ENCODE peak calls at places on chromosomes 2 and 18, in four cellular contexts. J, S, C and H are unnamed samples.

GRCh38 chr2:218482651-218483050 is 63.7 kb downstream of the VIL1 start:
- DNase-seq in J (no peak), S (no peak), C (no peak), H (no peak)

GRCh38 chr18:48227206-48227605 is 182.0 kb downstream of the ZBTB7C start:
- DNase-seq in J (no peak), S (no peak), C (no peak), H (no peak)

GRCh38 chr2:98503481-98504096 is 58.9 kb downstream of the INPP4A start:
- DNase-seq in J (no peak), S (no peak), C (no peak), H (no peak)

GRCh38 chr2:232363784-232364615 is 14.6 kb upstream of the ALPP start:
- DNase-seq in J (no peak), S (no peak), C (no peak), H (no peak)

GRCh38 chr2:169010180-169010579 is 20.9 kb downstream of the ABCB11 start:
- DNase-seq in J (no peak), S (no peak), C (no peak), H (no peak)

GRCh38 chr2:181904022-181904632 is 12.6 kb downstream of the ITPRID2 start:
- DNase-seq in J (no peak), S (no peak), C (no peak), H (no peak)

GRCh38 chr2:46847185-46847710 is 68.4 kb downstream of the MCFD2 start:
- DNase-seq in J (peak), S (no peak), C (peak), H (peak)

GRCh38 chr18:51802589-51802988 is 537.4 kb upstream of the DCC start:
- DNase-seq in J (no peak), S (no peak), C (no peak), H (no peak)

GRCh38 chr2:151729837-151730236 is 4.4 kb downstream of the NEB start:
- DNase-seq in J (no peak), S (no peak), C (no peak), H (no peak)

GRCh38 chr2:99763764-99764163 is 273.9 kb upstream of the REV1 start:
- DNase-seq in J (no peak), S (no peak), C (no peak), H (no peak)

GRCh38 chr2:238381341-238382130 is 45.2 kb upstream of the ASB1 start:
- DNase-seq in J (no peak), S (peak), C (no peak), H (no peak)

GRCh38 chr2:38394903-38395341 is 17.8 kb upstream of the ATL2 start:
- DNase-seq in J (no peak), S (no peak), C (no peak), H (peak)

GRCh38 chr2:234289789-234290188 is 207.1 kb downstream of the ARL4C start:
- DNase-seq in J (peak), S (peak), C (no peak), H (peak)

GRCh38 chr18:706438-706837 is 6.0 kb downstream of the ENOSF1 start:
- DNase-seq in J (no peak), S (no peak), C (no peak), H (no peak)

GRCh38 chr2:127176371-127177311 is 43.5 kb downstream of the CYP27C1 start:
- DNase-seq in J (no peak), S (no peak), C (no peak), H (peak)

GRCh38 chr2:177667626-177668025 is 275.1 kb downstream of the AGPS start:
- DNase-seq in J (peak), S (no peak), C (peak), H (no peak)

GRCh38 chr2:134120160-134120717 is 133.6 kb upstream of the MGAT5 start:
- DNase-seq in J (peak), S (no peak), C (no peak), H (no peak)

GRCh38 chr2:98898423-98898841 is 37.6 kb downstream of the CRACDL start:
- DNase-seq in J (no peak), S (no peak), C (no peak), H (no peak)

GRCh38 chr2:213101686-213102460 is 49.5 kb downstream of the IKZF2 start:
- DNase-seq in J (no peak), S (no peak), C (no peak), H (no peak)

GRCh38 chr2:239378021-239378917 is 22.6 kb downstream of the HDAC4 start:
- DNase-seq in J (no peak), S (no peak), C (peak), H (no peak)

GRCh38 chr18:73880387-73880786 is 267.2 kb downstream of the FBXO15 start:
- DNase-seq in J (no peak), S (no peak), C (no peak), H (peak)

GRCh38 chr2:192197387-192197786 is 2.7 kb upstream of the TMEFF2 start:
- DNase-seq in J (no peak), S (no peak), C (no peak), H (no peak)

GRCh38 chr2:174779361-174779928 is 15.2 kb upstream of the CHRNA1 start:
- DNase-seq in J (no peak), S (no peak), C (no peak), H (peak)

GRCh38 chr18:63924551-63924950 is 16.8 kb downstream of the SERPINB10 start:
- DNase-seq in J (no peak), S (no peak), C (no peak), H (no peak)

GRCh38 chr2:3784731-3785130 is 81.4 kb downstream of the DCDC2C start:
- DNase-seq in J (no peak), S (no peak), C (no peak), H (peak)

GRCh38 chr18:48032876-48033769 is 102.7 kb upstream of the SMAD2 start:
- DNase-seq in J (no peak), S (no peak), C (no peak), H (peak)

GRCh38 chr2:44553456-44553855 is 191.7 kb downstream of the CAMKMT start:
- DNase-seq in J (no peak), S (no peak), C (no peak), H (peak)

GRCh38 chr2:211157211-211157610 is 600.8 kb downstream of the CPS1 start:
- DNase-seq in J (no peak), S (no peak), C (no peak), H (no peak)

GRCh38 chr2:206856474-206856873 is 82.8 kb upstream of the CPO start:
- DNase-seq in J (no peak), S (no peak), C (no peak), H (peak)

GRCh38 chr18:6885992-6886823 is 156.7 kb downstream of the ARHGAP28 start:
- DNase-seq in J (no peak), S (peak), C (peak), H (peak)

GRCh38 chr18:43793910-43794309 is 516.6 kb upstream of the SYT4 start:
- DNase-seq in J (no peak), S (no peak), C (no peak), H (no peak)

GRCh38 chr18:43786893-43787292 is 509.6 kb upstream of the SYT4 start:
- DNase-seq in J (no peak), S (no peak), C (no peak), H (no peak)

GRCh38 chr18:43785145-43785544 is 507.9 kb upstream of the SYT4 start:
- DNase-seq in J (no peak), S (no peak), C (no peak), H (no peak)

GRCh38 chr18:43794363-43794762 is 517.1 kb upstream of the SYT4 start:
- DNase-seq in J (no peak), S (no peak), C (no peak), H (no peak)

DNA sequence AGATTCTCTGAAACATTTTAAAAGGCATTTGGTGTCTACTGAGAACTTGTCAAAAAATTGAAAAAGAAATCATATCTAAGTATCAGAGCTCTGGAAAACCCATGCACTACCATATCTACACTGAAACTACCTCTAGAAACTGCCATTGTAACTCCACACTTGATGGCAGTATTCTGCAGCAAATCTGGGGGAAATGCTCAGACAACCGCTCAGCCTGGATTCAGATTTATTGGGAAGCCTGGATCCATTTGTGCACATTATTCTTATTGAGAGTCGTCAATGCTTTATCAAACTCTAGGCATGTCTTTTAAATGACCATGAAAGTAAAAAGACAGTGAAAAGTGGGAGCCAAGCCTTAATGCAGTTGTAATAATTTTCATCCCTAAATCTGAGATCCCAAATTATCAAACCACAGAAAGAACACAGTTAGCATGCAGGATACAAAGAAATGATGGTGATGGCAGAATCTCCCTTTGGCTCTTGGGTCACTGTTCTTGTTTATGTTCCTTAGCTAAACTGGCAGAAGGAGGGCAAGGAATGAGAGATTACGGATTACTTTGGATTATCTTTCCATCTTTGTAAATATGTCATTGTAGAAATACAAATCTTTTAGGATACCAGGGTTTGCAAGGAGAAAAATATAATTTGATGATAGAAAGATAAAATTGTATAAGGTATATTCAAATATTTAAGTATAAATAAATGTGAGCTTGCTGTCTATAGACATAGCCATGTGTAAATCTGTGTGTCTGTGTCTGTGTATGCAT is 512.1 kb upstream of the SYT4 start:
- DNase-seq in J (no peak), S (no peak), C (peak), H (peak)
- TF ChIP-seq CTCF in J (peak), S (no peak), C (peak), H (peak)

GRCh38 chr2:109208071-109208950 is 79.3 kb downstream of the SH3RF3 start:
- DNase-seq in J (no peak), S (no peak), C (no peak), H (peak)
- TF ChIP-seq CTCF in J (no peak), S (no peak), C (no peak), H (no peak)

DNA sequence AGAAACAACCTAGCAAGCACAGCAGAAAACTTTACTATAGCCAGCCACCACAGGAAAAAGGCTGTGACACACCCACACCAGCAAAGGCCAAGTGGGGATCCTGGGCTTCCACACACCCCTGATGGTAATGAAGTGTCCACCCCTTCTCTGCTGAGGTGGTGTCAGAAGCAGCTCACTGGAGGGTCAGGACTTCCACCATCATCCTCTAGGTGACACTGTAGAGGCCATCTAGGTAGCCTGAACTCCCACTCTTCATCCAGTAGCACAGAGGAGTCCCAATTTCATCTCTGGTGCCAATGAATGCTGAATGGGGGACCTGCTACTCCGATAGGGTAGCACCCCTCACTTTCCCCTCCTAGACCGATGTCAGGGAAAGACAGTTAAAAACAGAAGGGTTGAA is 1544.4 kb downstream of the LRP1B start:
- DNase-seq in J (no peak), S (no peak), C (peak), H (peak)
- TF ChIP-seq CTCF in J (no peak), S (peak), C (peak), H (peak)

GRCh38 chr18:36897253-36897652 is 68.3 kb downstream of the KIAA1328 start:
- DNase-seq in J (no peak), S (no peak), C (no peak), H (no peak)

GRCh38 chr18:36895606-36896005 is 66.7 kb downstream of the KIAA1328 start:
- DNase-seq in J (no peak), S (no peak), C (no peak), H (no peak)

GRCh38 chr18:36901277-36901701 is 72.4 kb downstream of the KIAA1328 start:
- DNase-seq in J (no peak), S (no peak), C (no peak), H (peak)

GRCh38 chr18:36903215-36903928 is 74.4 kb downstream of the KIAA1328 start:
- DNase-seq in J (no peak), S (no peak), C (no peak), H (peak)

DNA sequence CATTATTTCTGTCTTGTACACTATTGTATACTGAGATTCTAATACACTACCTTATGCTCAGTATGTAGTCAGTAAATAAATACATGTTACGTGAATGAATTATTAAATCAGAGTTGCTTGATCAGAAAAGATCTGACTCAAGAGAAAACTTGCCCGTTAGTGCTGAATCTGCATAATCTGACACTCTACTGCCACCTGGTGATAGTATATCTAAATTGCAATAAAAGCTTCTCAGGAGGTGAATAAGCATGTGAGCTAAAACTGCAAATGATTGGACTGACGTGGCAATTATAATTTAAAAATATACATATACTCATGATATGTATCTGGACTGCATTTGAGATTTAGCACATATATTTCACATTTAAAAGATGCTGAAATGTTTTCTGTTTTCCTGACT is 70.4 kb downstream of the KIAA1328 start:
- DNase-seq in J (no peak), S (peak), C (no peak), H (peak)
- TF ChIP-seq CTCF in J (no peak), S (peak), C (no peak), H (peak)

DNA sequence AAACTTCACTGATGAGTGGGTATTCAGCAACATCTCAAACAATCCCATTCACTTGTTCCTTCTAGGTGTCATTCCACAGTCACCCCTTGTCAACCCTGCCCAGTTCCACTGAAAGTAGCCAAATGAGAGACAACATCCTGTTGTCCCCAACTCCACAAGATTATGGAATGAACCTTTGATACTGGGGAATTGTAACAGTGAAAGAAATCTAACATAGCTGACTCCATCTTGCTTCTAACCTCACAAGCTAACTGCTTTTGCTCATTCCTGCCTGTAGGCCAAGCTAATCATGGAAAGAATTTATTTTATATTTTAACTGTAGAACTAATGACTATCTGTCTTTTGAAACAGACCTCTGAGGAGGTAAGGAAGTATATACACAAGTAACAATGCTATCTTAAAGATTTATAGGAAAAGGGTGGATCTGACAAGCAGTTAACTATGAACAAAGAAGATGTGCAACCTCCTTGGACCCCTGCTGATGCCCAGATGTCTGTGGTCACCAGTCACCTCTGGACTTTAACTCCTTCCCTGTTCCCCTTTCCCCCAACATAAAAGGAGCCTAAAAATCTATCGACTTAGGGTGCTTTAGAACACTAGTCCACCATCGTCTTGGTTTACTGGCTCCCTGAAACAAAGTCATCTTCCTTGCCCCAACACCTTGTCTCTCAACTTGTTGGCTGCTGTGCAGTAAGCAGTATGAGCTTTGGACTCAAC is 6.9 kb upstream of the ANXA4 start:
- DNase-seq in J (no peak), S (no peak), C (no peak), H (no peak)
- TF ChIP-seq CTCF in J (no peak), S (no peak), C (no peak), H (no peak)

DNA sequence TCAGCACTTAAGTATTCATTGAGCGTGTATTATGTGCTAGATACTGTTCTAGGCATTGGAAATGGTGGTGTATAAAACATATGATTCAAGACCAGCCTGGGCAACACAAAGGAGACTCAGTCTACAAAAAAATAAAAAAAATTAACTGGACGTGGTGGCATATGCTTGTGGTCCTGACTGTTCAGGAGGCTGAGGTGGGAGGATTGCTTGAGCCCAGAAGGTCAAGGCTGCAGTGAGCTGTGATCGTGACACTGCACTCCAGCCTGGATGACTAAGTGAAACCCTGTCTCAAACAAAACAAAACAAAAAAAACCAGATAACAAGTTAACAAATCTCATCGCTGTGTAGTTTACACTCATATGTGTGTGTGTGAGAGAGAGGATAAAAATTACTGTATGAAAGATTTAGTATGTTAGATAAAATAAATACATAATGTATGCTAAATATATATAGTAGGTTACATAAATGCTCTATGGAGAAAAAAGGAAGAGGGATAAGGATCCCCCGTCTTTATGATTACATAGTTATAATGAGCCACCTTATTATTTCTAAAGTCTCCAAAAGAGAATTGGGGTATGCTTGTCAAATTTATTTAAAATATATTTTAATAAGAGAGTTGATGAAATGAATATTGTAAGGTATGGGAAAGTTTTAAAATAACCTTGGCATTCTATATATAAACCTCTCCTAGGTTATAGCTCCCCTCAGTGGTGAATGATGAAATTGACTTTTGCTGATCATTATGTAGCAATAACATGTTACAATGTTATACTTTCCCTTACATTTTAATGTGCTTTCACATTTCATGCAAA is 69.2 kb downstream of the EHBP1 start:
- DNase-seq in J (no peak), S (no peak), C (peak), H (peak)
- TF ChIP-seq CTCF in J (peak), S (peak), C (peak), H (peak)

GRCh38 chr2:9288681-9289338 is 82.2 kb downstream of the ASAP2 start:
- DNase-seq in J (no peak), S (no peak), C (no peak), H (peak)

GRCh38 chr2:9285921-9286320 is 79.3 kb downstream of the ASAP2 start:
- DNase-seq in J (no peak), S (no peak), C (no peak), H (peak)

GRCh38 chr2:9288233-9288632 is 81.6 kb downstream of the ASAP2 start:
- DNase-seq in J (no peak), S (no peak), C (no peak), H (peak)

GRCh38 chr2:9286553-9287399 is 80.2 kb downstream of the ASAP2 start:
- DNase-seq in J (no peak), S (no peak), C (no peak), H (no peak)

GRCh38 chr2:9287400-9288059 is 80.9 kb downstream of the ASAP2 start:
- DNase-seq in J (no peak), S (no peak), C (no peak), H (peak)
- TF ChIP-seq CTCF in J (no peak), S (no peak), C (no peak), H (no peak)